ENCODE peak calls at places on chromosomes 4 and X, in four cellular contexts. U is endothelial cell of umbilical vein; S is activated CD4-positive, CD25-positive, alpha-beta regulatory T cell; Q is hypothalamus. M is an unnamed sample.

GRCh38 chr4:120857312-120857711 is 65.2 kb downstream of the PRDM5 start:
- DNase-seq in U (no peak), S (no peak), Q (no peak), M (no peak)

GRCh38 chr4:158050942-158051341 is 121.9 kb downstream of the GASK1B start:
- DNase-seq in U (no peak), S (no peak), Q (no peak), M (no peak)

GRCh38 chr4:168480991-168481588 is 798 bp upstream of the DDX60L start:
- DNase-seq in U (peak), S (peak), Q (no peak), M (peak)

GRCh38 chr4:88448905-88449689 is 7.8 kb upstream of the HERC5 start:
- DNase-seq in U (no peak), S (no peak), Q (no peak), M (no peak)

GRCh38 chr4:184344899-184345572 is 127.4 kb upstream of the ENPP6 start:
- DNase-seq in U (no peak), S (no peak), Q (no peak), M (no peak)

GRCh38 chrX:39513836-39514235 is 583.9 kb downstream of the BCOR start:
- DNase-seq in U (no peak), S (no peak), Q (no peak), M (no peak)

GRCh38 chr4:28167411-28167810 is 1306.8 kb downstream of the STIM2 start:
- DNase-seq in U (no peak), S (no peak), Q (no peak), M (no peak)

GRCh38 chr4:162837679-162838078 is 329.0 kb downstream of the NAF1 start:
- DNase-seq in U (no peak), S (no peak), Q (no peak), M (no peak)

GRCh38 chr4:1171306-1172227 is 816 bp downstream of the SPON2 start:
- DNase-seq in U (no peak), S (peak), Q (no peak), M (peak)

GRCh38 chr4:142045996-142046395 is 409.6 kb downstream of the IL15 start:
- DNase-seq in U (no peak), S (no peak), Q (no peak), M (no peak)

GRCh38 chrX:23494741-23495140 is 160.1 kb downstream of the PTCHD1 start:
- DNase-seq in U (no peak), S (no peak), Q (no peak), M (no peak)

GRCh38 chr4:108433832-108434231 is 186.5 kb upstream of the RPL34 start:
- DNase-seq in U (no peak), S (no peak), Q (no peak), M (no peak)

GRCh38 chr4:74531952-74532794 is 87.2 kb downstream of the AREG start:
- DNase-seq in U (peak), S (no peak), Q (no peak), M (peak)

GRCh38 chr4:171715973-171716372 is 97.2 kb upstream of the GALNTL6 start:
- DNase-seq in U (no peak), S (no peak), Q (no peak), M (no peak)

GRCh38 chr4:153297116-153297515 is 47.4 kb upstream of the MND1 start:
- DNase-seq in U (no peak), S (no peak), Q (no peak), M (no peak)

GRCh38 chrX:15849555-15849954 is 5.1 kb downstream of the AP1S2 start:
- DNase-seq in U (peak), S (no peak), Q (no peak), M (no peak)

GRCh38 chrX:117628381-117628780 is 488.2 kb downstream of the KLHL13 start:
- DNase-seq in U (no peak), S (no peak), Q (no peak), M (no peak)

GRCh38 chr4:16205298-16206164 is 20.7 kb downstream of the TAPT1 start:
- DNase-seq in U (peak), S (no peak), Q (no peak), M (peak)

GRCh38 chr4:177505171-177505615 is 63.0 kb upstream of the AGA start:
- DNase-seq in U (no peak), S (no peak), Q (no peak), M (no peak)

GRCh38 chr4:98284640-98285046 is 23.5 kb downstream of the RAP1GDS1 start:
- DNase-seq in U (no peak), S (no peak), Q (no peak), M (no peak)

GRCh38 chrX:25023908-25024307 is 8.1 kb upstream of the ARX start:
- DNase-seq in U (no peak), S (no peak), Q (no peak), M (no peak)

GRCh38 chrX:139691493-139691842 is 16.5 kb downstream of the MCF2 start:
- DNase-seq in U (no peak), S (no peak), Q (no peak), M (no peak)

GRCh38 chrX:130443883-130444282 is 42.1 kb downstream of the RBMX2 start:
- DNase-seq in U (no peak), S (no peak), Q (no peak), M (no peak)

GRCh38 chr4:157057187-157057586 is 18.8 kb upstream of the GLRB start:
- DNase-seq in U (no peak), S (no peak), Q (no peak), M (no peak)

GRCh38 chr4:137576437-137576836 is 44.1 kb upstream of the PCDH18 start:
- DNase-seq in U (no peak), S (no peak), Q (no peak), M (no peak)

GRCh38 chr4:184583738-184584502 is 65.3 kb downstream of the CASP3 start:
- DNase-seq in U (no peak), S (no peak), Q (no peak), M (no peak)

GRCh38 chr4:2266821-2267220 is 4.9 kb upstream of the MXD4 start:
- DNase-seq in U (no peak), S (no peak), Q (no peak), M (no peak)